ENCODE peak calls at places on chromosome 1, in eight cellular contexts. V, I, E, Z, M, T, A and H are unnamed samples.

GRCh38 chr1:168227620-168228019 is 1.8 kb downstream of the SFT2D2 start:
- DNase-seq in V (no peak), I (no peak), E (no peak), Z (no peak), M (no peak), T (peak; percentile 68), A (peak; percentile 40), H (peak; percentile 20)

GRCh38 chr1:200039849-200040479 is 12.5 kb downstream of the NR5A2 start:
- DNase-seq in V (no peak), I (no peak), E (no peak), Z (no peak), M (no peak), T (no peak), A (no peak), H (no peak)

GRCh38 chr1:59146651-59147358 is 150.1 kb upstream of the FGGY start:
- DNase-seq in V (peak; percentile 52), I (no peak), E (no peak), Z (peak; percentile 88), M (no peak), T (peak; percentile 30), A (peak; percentile 34), H (no peak)

GRCh38 chr1:63148825-63149645 is 173.3 kb upstream of the FOXD3 start:
- DNase-seq in V (peak; percentile 54), I (peak; percentile 3), E (no peak), Z (no peak), M (peak; percentile 40), T (peak; percentile 32), A (peak; percentile 40), H (peak; percentile 13)

GRCh38 chr1:44227211-44227610 is 13.9 kb downstream of the DMAP1 start:
- DNase-seq in V (no peak), I (no peak), E (no peak), Z (no peak), M (no peak), T (no peak), A (no peak), H (no peak)

GRCh38 chr1:151368000-151368744 is 4.3 kb downstream of the SELENBP1 start:
- DNase-seq in V (no peak), I (no peak), E (no peak), Z (no peak), M (no peak), T (no peak), A (no peak), H (no peak)

GRCh38 chr1:3763351-3764125 is 9.0 kb upstream of the SMIM1 start:
- DNase-seq in V (no peak), I (no peak), E (no peak), Z (peak; percentile 70), M (no peak), T (no peak), A (no peak), H (no peak)

GRCh38 chr1:227894306-227894721 is 53.4 kb downstream of the WNT9A start:
- DNase-seq in V (no peak), I (no peak), E (no peak), Z (peak; percentile 35), M (no peak), T (no peak), A (no peak), H (no peak)

GRCh38 chr1:202821467-202821866 is 10.7 kb downstream of the PCAT6 start:
- DNase-seq in V (peak; percentile 11), I (no peak), E (no peak), Z (no peak), M (no peak), T (peak; percentile 73), A (peak; percentile 25), H (no peak)

GRCh38 chr1:204731997-204732396 is 46.5 kb upstream of the LRRN2 start:
- DNase-seq in V (no peak), I (no peak), E (no peak), Z (no peak), M (no peak), T (no peak), A (no peak), H (no peak)

GRCh38 chr1:91555074-91555730 is 54.6 kb downstream of the CDC7 start:
- DNase-seq in V (no peak), I (no peak), E (no peak), Z (no peak), M (no peak), T (no peak), A (no peak), H (peak; percentile 12)

GRCh38 chr1:184075040-184076029 is 23.8 kb downstream of the TSEN15 start:
- DNase-seq in V (peak; percentile 71), I (no peak), E (no peak), Z (no peak), M (peak; percentile 40), T (peak; percentile 51), A (peak; percentile 51), H (peak; percentile 34)

GRCh38 chr1:238589843-238590435 is 699.2 kb upstream of the ZP4 start:
- DNase-seq in V (no peak), I (no peak), E (no peak), Z (no peak), M (no peak), T (peak; percentile 61), A (no peak), H (no peak)

GRCh38 chr1:221921936-221922335 is 180.0 kb upstream of the DUSP10 start:
- DNase-seq in V (no peak), I (no peak), E (no peak), Z (no peak), M (no peak), T (no peak), A (peak; percentile 45), H (peak; percentile 17)

GRCh38 chr1:234139966-234140365 is 233.3 kb upstream of the COA6 start:
- DNase-seq in V (no peak), I (no peak), E (no peak), Z (no peak), M (no peak), T (peak; percentile 97), A (peak; percentile 99), H (peak; percentile 75)

GRCh38 chr1:235875236-235875635 is 8.5 kb upstream of the LYST start:
- DNase-seq in V (no peak), I (no peak), E (no peak), Z (no peak), M (no peak), T (no peak), A (no peak), H (no peak)
- H3K27ac ChIP-seq in V (no peak overlapping the region), I (no peak overlapping the region), E (no peak overlapping the region), Z (no peak overlapping the region), M (no peak overlapping the region), T (no peak overlapping the region), A (no peak overlapping the region), H (no peak overlapping the region)

DNA sequence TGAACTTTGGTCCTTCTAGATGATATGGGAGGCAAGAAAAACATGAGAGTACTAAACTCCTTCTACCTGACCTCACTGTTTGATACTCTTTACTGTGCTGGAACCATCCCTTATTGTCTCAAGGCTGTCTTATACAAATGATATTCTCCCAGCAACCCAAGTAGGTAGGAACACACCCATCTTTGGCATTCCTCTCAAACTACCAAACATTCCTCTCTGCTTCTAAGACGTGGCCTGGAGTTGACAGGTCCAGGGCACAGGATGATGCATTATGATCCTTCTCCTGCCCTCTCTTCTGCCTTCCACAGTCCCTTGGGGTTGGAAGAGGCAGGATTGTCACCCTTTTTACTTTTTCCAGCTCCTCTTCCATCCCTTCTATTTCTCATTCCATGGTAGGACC is 90.5 kb downstream of the SPATA17 start:
- DNase-seq in V (no peak), I (no peak), E (no peak), Z (no peak), M (no peak), T (peak; percentile 15), A (peak; percentile 12), H (no peak)
- TF ChIP-seq CTCF in V (no peak), I (no peak), E (no peak), Z (no peak), M (no peak), T (no peak), A (no peak), H (no peak)

GRCh38 chr1:23756676-23757075 is 13.4 kb downstream of the ELOA start:
- DNase-seq in V (no peak), I (no peak), E (no peak), Z (no peak), M (no peak), T (peak; percentile 57), A (peak; percentile 55), H (peak; percentile 12)

GRCh38 chr1:23757812-23758211 is 14.5 kb downstream of the ELOA start:
- DNase-seq in V (no peak), I (no peak), E (no peak), Z (no peak), M (no peak), T (no peak), A (no peak), H (no peak)

GRCh38 chr1:23763040-23763577 is 15.1 kb upstream of the PITHD1 start:
- DNase-seq in V (no peak), I (no peak), E (no peak), Z (no peak), M (no peak), T (no peak), A (no peak), H (no peak)

DNA sequence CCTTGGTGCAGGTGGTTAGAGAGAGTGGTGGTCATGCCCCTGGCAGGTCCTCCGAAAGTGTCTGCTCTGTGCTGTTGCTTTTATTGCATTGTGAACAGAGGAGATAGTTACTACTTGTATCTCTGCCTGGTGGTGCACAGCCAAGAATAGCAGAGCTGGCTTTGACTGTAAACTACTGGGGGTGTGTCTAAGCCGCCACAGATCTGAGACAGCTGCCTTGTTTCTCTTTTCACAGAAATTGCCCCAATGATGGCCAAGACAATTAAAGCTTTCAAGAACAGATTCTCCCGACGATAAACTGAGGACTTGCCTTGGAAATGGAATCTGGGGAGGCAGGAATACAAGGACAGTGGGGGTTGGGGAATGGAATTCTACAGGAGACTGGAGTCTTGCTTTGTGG is 16.0 kb downstream of the ELOA start:
- DNase-seq in V (no peak), I (no peak), E (no peak), Z (no peak), M (no peak), T (peak; percentile 31), A (no peak), H (no peak)
- H3K27ac ChIP-seq in V (peak overlapping the region; percentile 67), I (no peak overlapping the region), E (no peak overlapping the region), Z (no peak overlapping the region), M (no peak overlapping the region), T (no peak overlapping the region), A (no peak overlapping the region), H (peak overlapping the region; percentile 21)

GRCh38 chr1:16988210-16988609 is 7.8 kb upstream of the MFAP2 start:
- DNase-seq in V (no peak), I (no peak), E (no peak), Z (no peak), M (no peak), T (no peak), A (no peak), H (no peak)
- TF ChIP-seq CTCF in V (no peak), I (no peak), E (no peak), Z (no peak), M (no peak), T (no peak), A (no peak), H (no peak)

DNA sequence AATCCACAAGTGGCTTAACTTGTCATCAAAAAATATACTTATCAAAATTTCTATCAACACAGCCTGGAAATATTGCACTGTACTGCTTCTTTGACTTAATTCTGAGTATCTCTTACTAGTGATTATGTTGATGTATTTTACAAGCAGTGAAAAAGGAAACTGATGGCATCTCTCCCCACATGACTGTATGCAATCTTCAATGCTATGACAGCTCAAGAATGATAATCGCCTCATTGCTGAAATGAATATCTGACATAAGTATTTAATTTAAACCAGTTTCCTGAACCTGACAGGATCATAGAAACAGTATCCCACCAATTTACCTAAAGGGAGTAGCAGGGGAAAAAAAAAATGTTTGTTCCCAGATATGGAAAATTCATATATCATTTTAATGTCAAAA is 79.5 kb downstream of the DPYD start:
- DNase-seq in V (no peak), I (no peak), E (no peak), Z (no peak), M (no peak), T (no peak), A (no peak), H (no peak)
- H3K27ac ChIP-seq in V (no peak overlapping the region), I (no peak overlapping the region), E (no peak overlapping the region), Z (no peak overlapping the region), M (no peak overlapping the region), T (no peak overlapping the region), A (no peak overlapping the region), H (no peak overlapping the region)